ENCODE peak calls at places on chromosomes 2 and 18, in eight cellular contexts. N is hepatocyte; J is upper lobe of right lung; X is HAP-1; I is fibroblast of lung; W is DND-41; M is osteoblast; D is CD8-positive, alpha-beta memory T cell. T is an unnamed sample. For H3K4me1, the result is how much of the 10 kb centered on the place peaks cover.

GRCh38 chr18:80109676-80110078 is 615 bp downstream of the ADNP2 start:
- DNase-seq in N (peak), J (no peak), X (peak), I (peak), W (no peak), M (peak), D (peak), T (no peak)

GRCh38 chr18:47709556-47709955 is 220.9 kb downstream of the SMAD2 start:
- DNase-seq in N (no peak), J (no peak), X (no peak), I (no peak), W (no peak), M (no peak), D (no peak), T (no peak)

GRCh38 chr18:26894006-26894405 is 28.5 kb upstream of the AQP4 start:
- DNase-seq in N (no peak), J (no peak), X (peak), I (no peak), W (no peak), M (no peak), D (no peak), T (no peak)

GRCh38 chr2:52934354-52934898 is 833.2 kb upstream of the CHAC2 start:
- DNase-seq in N (peak), J (no peak), X (no peak), I (peak), W (no peak), M (peak), D (no peak), T (no peak)

GRCh38 chr2:133124446-133124845 is 443.8 kb downstream of the NCKAP5 start:
- DNase-seq in N (no peak), J (no peak), X (no peak), I (no peak), W (no peak), M (no peak), D (no peak), T (no peak)

GRCh38 chr2:230323385-230324106 is 3.4 kb upstream of the SP140L start:
- DNase-seq in N (no peak), J (no peak), X (no peak), I (no peak), W (no peak), M (no peak), D (no peak), T (no peak)

GRCh38 chr2:18915227-18915626 is 325.9 kb upstream of the NT5C1B start:
- DNase-seq in N (no peak), J (no peak), X (no peak), I (no peak), W (no peak), M (no peak), D (no peak), T (no peak)

GRCh38 chr2:23384551-23385349 is at the start of gene KLHL29:
- DNase-seq in N (peak), J (peak), X (peak), I (peak), W (peak), M (peak), D (no peak), T (peak)

GRCh38 chr2:172834881-172835280 is 99.2 kb downstream of the RAPGEF4 start:
- DNase-seq in N (no peak), J (no peak), X (no peak), I (no peak), W (no peak), M (no peak), D (no peak), T (no peak)

GRCh38 chr2:108908717-108909077 is 80.3 kb downstream of the EDAR start:
- DNase-seq in N (no peak), J (no peak), X (no peak), I (no peak), W (peak), M (no peak), D (no peak), T (no peak)

GRCh38 chr2:27596627-27597026 is 13.8 kb downstream of the ZNF512 start:
- DNase-seq in N (no peak), J (no peak), X (no peak), I (no peak), W (no peak), M (no peak), D (no peak), T (no peak)

GRCh38 chr18:26442139-26442538 is 106.2 kb downstream of the KCTD1 start:
- DNase-seq in N (no peak), J (no peak), X (no peak), I (peak), W (no peak), M (no peak), D (no peak), T (no peak)

GRCh38 chr2:71446505-71446904 is 6.9 kb upstream of the DYSF start:
- DNase-seq in N (no peak), J (no peak), X (no peak), I (no peak), W (no peak), M (no peak), D (no peak), T (no peak)

GRCh38 chr2:210363261-210363660 is 48.3 kb upstream of the MYL1 start:
- DNase-seq in N (no peak), J (no peak), X (no peak), I (no peak), W (no peak), M (no peak), D (no peak), T (no peak)

GRCh38 chr2:67451086-67451832 is 54.1 kb downstream of the ETAA1 start:
- DNase-seq in N (peak), J (no peak), X (no peak), I (peak), W (no peak), M (peak), D (no peak), T (no peak)

GRCh38 chr2:134664051-134664450 is 54.7 kb downstream of the TMEM163 start:
- DNase-seq in N (no peak), J (no peak), X (no peak), I (no peak), W (no peak), M (no peak), D (no peak), T (no peak)

GRCh38 chr2:214607051-214607450 is 196.2 kb downstream of the VWC2L start:
- DNase-seq in N (no peak), J (no peak), X (no peak), I (peak), W (no peak), M (no peak), D (no peak), T (no peak)

GRCh38 chr2:27954771-27955384 is 64.3 kb downstream of the BABAM2 start:
- DNase-seq in N (peak), J (no peak), X (no peak), I (peak), W (peak), M (no peak), D (peak), T (peak)

GRCh38 chr2:151757861-151758260 is 23.6 kb upstream of the NEB start:
- DNase-seq in N (no peak), J (no peak), X (no peak), I (no peak), W (no peak), M (no peak), D (no peak), T (no peak)

GRCh38 chr2:42924436-42924897 is 132.1 kb upstream of the HAAO start:
- DNase-seq in N (no peak), J (no peak), X (no peak), I (no peak), W (no peak), M (no peak), D (no peak), T (no peak)

GRCh38 chr2:241863021-241863954 is 4.6 kb upstream of the PDCD1 start:
- DNase-seq in N (no peak), J (peak), X (no peak), I (peak), W (peak), M (peak), D (peak), T (peak)

GRCh38 chr2:64137996-64138395 is 6.2 kb downstream of the PELI1 start:
- DNase-seq in N (no peak), J (no peak), X (no peak), I (no peak), W (no peak), M (no peak), D (no peak), T (no peak)

GRCh38 chr2:130336877-130337734 is 5.6 kb upstream of the IMP4 start:
- DNase-seq in N (peak), J (peak), X (no peak), I (peak), W (no peak), M (peak), D (no peak), T (peak)

GRCh38 chr2:19140463-19141208 is 217.8 kb downstream of the OSR1 start:
- DNase-seq in N (peak), J (no peak), X (no peak), I (peak), W (no peak), M (peak), D (no peak), T (no peak)

GRCh38 chr2:43224571-43225092 is 1.8 kb downstream of the ZFP36L2 start:
- DNase-seq in N (peak), J (peak), X (no peak), I (peak), W (peak), M (peak), D (peak), T (peak)

GRCh38 chr2:30235008-30235655 is 3.8 kb downstream of the LBH start:
- DNase-seq in N (no peak), J (no peak), X (no peak), I (peak), W (no peak), M (peak), D (peak), T (no peak)
- H3K4me1 ChIP-seq in N (under half), J (under half), X (under half), I (under half), W (under half), M (under half), D (half or more), T (half or more)

GRCh38 chr2:58866040-58866439 is 624.9 kb upstream of the FANCL start:
- DNase-seq in N (no peak), J (no peak), X (no peak), I (no peak), W (peak), M (no peak), D (no peak), T (no peak)
- H3K4me3 ChIP-seq in N (no peak), J (no peak), X (no peak), I (no peak), W (no peak), M (no peak), D (no peak), T (no peak)

DNA sequence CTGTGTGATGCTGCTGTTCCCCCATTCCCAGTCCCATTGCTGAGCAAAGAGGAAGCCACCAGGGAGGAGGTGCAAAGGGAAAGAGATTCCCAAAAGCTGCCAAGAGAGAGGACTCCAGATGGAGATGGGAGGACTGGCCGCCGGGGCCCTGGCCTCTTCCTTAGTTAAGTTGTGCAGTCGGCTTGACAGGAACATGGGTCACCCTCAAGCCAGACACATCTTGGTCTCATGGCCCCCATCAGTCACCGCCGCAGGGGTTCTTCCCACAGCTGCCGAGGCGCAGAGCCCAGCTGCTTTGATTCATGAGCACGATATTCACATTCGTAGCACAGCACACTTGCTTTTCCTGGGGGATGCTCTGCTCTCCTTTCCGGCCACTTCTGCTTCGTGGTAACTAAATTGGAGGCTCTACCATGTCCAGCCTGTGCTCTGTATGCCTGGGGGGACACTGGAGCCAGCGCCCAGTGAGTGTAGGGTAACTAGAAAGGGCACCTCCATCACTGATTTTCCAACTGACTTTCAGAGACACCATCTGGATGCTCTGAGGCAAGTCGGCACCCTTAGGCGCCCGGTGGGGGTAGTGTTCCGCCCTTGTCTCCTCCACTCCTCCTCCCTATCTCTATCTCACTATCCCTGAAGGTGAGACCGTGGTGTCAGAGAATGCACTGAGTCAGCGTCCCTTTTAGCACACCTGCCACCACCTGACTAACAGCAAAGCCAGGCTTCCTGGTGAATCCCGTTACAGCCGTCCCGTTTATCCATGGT is 13.3 kb downstream of the TWIST2 start:
- DNase-seq in N (no peak), J (no peak), X (no peak), I (no peak), W (no peak), M (no peak), D (no peak), T (no peak)
- H3K4me1 ChIP-seq in N (under half), J (under half), X (under half), I (under half), W (under half), M (under half), D (under half), T (under half)

GRCh38 chr18:37170984-37171383 is 342.1 kb downstream of the KIAA1328 start:
- DNase-seq in N (no peak), J (no peak), X (no peak), I (no peak), W (no peak), M (no peak), D (no peak), T (no peak)
- H3K4me3 ChIP-seq in N (no peak), J (no peak), X (no peak), I (no peak), W (no peak), M (no peak), D (no peak), T (no peak)

GRCh38 chr2:237723613-237724012 is 75.0 kb upstream of the RBM44 start:
- DNase-seq in N (peak), J (no peak), X (peak), I (peak), W (peak), M (no peak), D (no peak), T (no peak)
- H3K4me1 ChIP-seq in N (under half), J (under half), X (under half), I (under half), W (under half), M (under half), D (under half), T (under half)

DNA sequence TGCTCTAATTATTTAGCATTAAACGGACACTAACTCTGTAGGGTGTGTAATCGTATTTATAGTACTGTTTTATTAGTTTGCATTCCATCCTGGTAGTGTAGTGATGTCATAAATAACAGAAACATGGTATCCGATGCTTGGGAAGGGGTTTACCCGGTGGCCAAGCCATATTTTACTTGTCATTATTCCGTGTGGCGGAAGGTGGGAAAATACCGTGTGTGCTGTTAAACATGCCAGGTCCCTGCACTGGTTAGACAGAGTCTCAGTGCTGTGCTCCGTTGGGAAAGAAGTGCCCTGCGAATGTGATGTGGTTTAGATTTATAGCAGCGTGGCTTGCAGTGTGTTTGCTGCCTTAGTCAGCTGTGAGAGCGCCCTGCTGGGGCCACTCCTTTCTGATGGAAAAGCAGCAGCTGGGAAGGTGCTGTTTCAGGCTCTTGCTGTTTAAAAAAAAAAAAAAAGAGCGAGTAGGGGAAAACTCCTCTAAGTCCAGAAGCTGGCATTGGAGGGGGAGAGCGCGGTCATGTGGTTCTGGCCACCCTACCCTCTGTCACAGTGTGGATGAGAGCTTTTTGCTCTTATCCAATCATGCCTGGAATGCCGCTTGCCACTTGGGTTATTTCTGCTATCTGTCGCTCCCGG is 211.0 kb downstream of the NEDD4L start:
- DNase-seq in N (no peak), J (no peak), X (no peak), I (no peak), W (no peak), M (peak), D (no peak), T (no peak)
- H3K4me3 ChIP-seq in N (no peak), J (no peak), X (no peak), I (no peak), W (no peak), M (no peak), D (no peak), T (no peak)

GRCh38 chr18:24015897-24016631 is 1.5 kb downstream of the TTC39C start:
- DNase-seq in N (no peak), J (no peak), X (no peak), I (no peak), W (no peak), M (no peak), D (no peak), T (no peak)
- H3K4me1 ChIP-seq in N (under half), J (under half), X (under half), I (under half), W (half or more), M (under half), D (half or more), T (half or more)

DNA sequence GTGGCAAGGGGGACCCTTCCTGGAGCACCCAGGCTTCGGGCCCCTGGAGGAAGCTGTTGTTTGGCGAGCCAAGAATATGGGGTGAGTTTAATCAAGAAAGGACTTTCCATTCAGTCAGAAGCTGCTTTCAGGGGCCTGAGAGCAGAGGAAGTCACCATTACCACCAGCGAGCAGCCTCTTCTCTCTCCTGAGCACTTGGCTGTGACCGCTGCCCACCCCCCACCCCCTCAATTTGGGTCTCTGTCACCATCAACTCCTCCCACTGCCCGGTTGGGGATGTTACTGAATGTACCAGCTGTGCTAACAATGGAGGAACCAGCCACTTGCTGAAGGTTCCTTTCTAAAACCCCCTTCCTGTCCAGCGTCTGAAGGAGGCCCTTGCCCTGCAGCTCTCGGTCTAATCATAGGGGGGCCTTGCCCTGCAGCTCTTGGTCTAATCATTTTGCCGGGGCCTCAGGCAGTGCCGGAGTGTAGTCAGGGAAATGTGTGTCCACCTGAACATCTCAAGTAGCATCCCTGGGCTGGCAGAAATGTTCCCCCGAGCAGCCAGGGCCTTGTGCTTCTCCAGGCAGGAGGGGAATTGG is 957 bp downstream of the INPP5D start:
- DNase-seq in N (no peak), J (peak), X (no peak), I (no peak), W (peak), M (no peak), D (no peak), T (no peak)
- H3K4me3 ChIP-seq in N (no peak), J (peak), X (no peak), I (no peak), W (peak), M (no peak), D (peak), T (peak)

GRCh38 chr2:239288237-239288636 is 112.6 kb downstream of the HDAC4 start:
- DNase-seq in N (no peak), J (no peak), X (no peak), I (no peak), W (no peak), M (no peak), D (no peak), T (no peak)

GRCh38 chr2:239287461-239287860 is 113.4 kb downstream of the HDAC4 start:
- DNase-seq in N (no peak), J (no peak), X (no peak), I (peak), W (no peak), M (peak), D (no peak), T (no peak)

GRCh38 chr2:239290618-239291504 is 110.0 kb downstream of the HDAC4 start:
- DNase-seq in N (no peak), J (peak), X (no peak), I (peak), W (no peak), M (peak), D (no peak), T (no peak)

GRCh38 chr2:239288951-239289481 is 111.8 kb downstream of the HDAC4 start:
- DNase-seq in N (no peak), J (peak), X (peak), I (no peak), W (no peak), M (peak), D (no peak), T (peak)

DNA sequence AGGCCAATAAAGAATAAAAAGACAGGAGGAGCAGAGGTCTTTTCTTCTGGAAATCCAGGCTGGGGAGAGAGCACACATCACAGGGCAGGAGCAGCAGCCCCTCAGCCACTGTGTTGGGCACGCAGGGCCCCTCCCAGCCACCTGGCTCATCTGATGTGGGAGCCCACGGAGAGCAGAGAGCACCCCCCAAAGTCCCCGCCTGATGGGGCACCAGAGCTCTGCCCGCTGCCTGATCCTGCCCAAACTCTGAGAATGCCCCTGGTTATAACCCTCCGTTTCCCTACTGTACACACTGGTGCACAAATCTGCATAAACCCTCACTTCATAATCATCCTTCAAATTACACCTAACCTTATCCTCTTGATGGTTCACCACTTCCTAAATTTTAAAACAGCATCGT is 111.3 kb downstream of the HDAC4 start:
- DNase-seq in N (no peak), J (peak), X (no peak), I (no peak), W (peak), M (peak), D (no peak), T (peak)
- H3K4me1 ChIP-seq in N (under half), J (under half), X (under half), I (under half), W (half or more), M (under half), D (half or more), T (half or more)